ENCODE peak calls at places on chromosomes 11 and 22, in five cellular contexts. H is HepG2, Y is A549, R is K562, O is GM12878. P is an unnamed sample.

GRCh38 chr22:39176067-39176621 is 23.7 kb upstream of the CBX7 start:
- DNase-seq in H (peak; percentile 72), Y (no peak), R (no peak), O (no peak), P (peak; percentile 87)

GRCh38 chr11:78228467-78228866 is 39.7 kb downstream of the USP35 start:
- DNase-seq in H (peak; percentile 65), Y (peak; percentile 51), R (peak; percentile 66), O (peak; percentile 51), P (no peak)

GRCh38 chr11:81071641-81072040 is 1630.8 kb upstream of the TENM4 start:
- DNase-seq in H (no peak), Y (no peak), R (no peak), O (no peak), P (no peak)

GRCh38 chr22:45965565-45965962 is 11.4 kb downstream of the WNT7B start:
- DNase-seq in H (no peak), Y (no peak), R (no peak), O (no peak), P (no peak)

GRCh38 chr22:46852771-46853170 is 90.3 kb downstream of the TBC1D22A start:
- DNase-seq in H (no peak), Y (no peak), R (no peak), O (no peak), P (no peak)

GRCh38 chr11:33060271-33060670 is 20.9 kb downstream of the TCP11L1 start:
- DNase-seq in H (no peak), Y (no peak), R (no peak), O (no peak), P (no peak)

GRCh38 chr11:16363709-16364108 is 7.4 kb upstream of the SOX6 start:
- DNase-seq in H (no peak), Y (no peak), R (no peak), O (no peak), P (no peak)

GRCh38 chr11:68542617-68543016 is 82.1 kb downstream of the PPP6R3 start:
- DNase-seq in H (no peak), Y (no peak), R (no peak), O (no peak), P (no peak)

GRCh38 chr11:115613986-115614625 is 109.9 kb upstream of the CADM1 start:
- DNase-seq in H (peak; percentile 12), Y (peak; percentile 30), R (no peak), O (no peak), P (no peak)

GRCh38 chr11:13782395-13783080 is 114.1 kb downstream of the FAR1 start:
- DNase-seq in H (no peak), Y (no peak), R (no peak), O (no peak), P (no peak)

GRCh38 chr22:23778576-23778900 is 5.9 kb downstream of the MMP11 start:
- DNase-seq in H (no peak), Y (no peak), R (no peak), O (no peak), P (no peak)

GRCh38 chr22:23779731-23780130 is 7.0 kb upstream of the SMARCB1 start:
- DNase-seq in H (no peak), Y (no peak), R (no peak), O (no peak), P (no peak)

GRCh38 chr22:23779083-23779482 is 6.4 kb downstream of the MMP11 start:
- DNase-seq in H (no peak), Y (no peak), R (no peak), O (no peak), P (no peak)

GRCh38 chr22:23775779-23776375 is 3.2 kb downstream of the MMP11 start:
- DNase-seq in H (no peak), Y (no peak), R (no peak), O (no peak), P (no peak)

DNA sequence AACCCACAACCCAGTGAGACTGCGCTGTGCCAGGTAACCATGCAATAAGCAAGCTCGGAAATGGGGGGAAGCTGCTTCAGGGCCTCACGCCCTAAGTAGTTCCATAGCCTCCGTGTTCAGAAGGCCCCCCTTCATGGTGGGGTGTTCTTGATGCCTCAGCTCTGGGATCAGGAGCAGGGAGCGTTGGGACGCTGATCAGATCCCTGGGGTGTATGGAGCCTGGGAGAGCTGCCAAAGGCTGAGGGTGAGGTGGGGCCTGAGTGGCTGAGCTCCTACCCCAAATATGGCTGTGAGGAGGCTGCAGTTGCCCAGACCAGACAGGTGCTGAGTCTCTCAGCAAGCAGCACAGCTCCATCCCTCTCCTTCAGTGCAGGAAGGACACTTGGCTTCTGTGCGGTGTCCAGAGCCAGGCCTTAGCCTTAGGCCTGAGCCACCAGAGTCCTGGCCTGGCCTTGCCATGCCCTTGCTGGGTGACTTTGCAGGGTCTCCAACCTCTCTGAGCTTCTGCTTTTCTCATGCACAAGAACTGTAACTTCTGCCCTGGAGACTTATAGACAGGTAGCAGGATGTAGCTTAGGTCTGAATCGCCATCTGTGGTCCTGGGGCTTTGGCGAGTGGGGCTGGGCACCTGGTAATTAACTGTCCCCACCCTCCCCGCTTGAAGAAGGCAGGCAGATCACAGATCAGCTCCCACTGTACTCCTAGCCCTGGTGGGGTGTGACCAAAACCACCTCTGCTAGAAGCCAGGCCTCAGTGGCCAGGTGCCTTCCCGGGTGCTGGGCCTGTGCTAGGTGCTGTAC is 5.3 kb downstream of the MMP11 start:
- DNase-seq in H (no peak), Y (no peak), R (no peak), O (no peak), P (no peak)
- TF ChIP-seq ESRRA in H (no peak), Y (no peak), R (no peak), O (no peak), P (no peak)

GRCh38 chr22:17579535-17579981 is 16.3 kb downstream of the SLC25A18 start:
- DNase-seq in H (no peak), Y (no peak), R (no peak), O (no peak), P (no peak)

GRCh38 chr22:17576475-17576874 is 13.2 kb downstream of the SLC25A18 start:
- DNase-seq in H (no peak), Y (no peak), R (peak; percentile 31), O (no peak), P (no peak)

GRCh38 chr22:17578129-17578754 is 14.9 kb downstream of the SLC25A18 start:
- DNase-seq in H (peak; percentile 21), Y (no peak), R (no peak), O (no peak), P (no peak)

GRCh38 chr22:17575151-17575550 is 11.9 kb downstream of the SLC25A18 start:
- DNase-seq in H (no peak), Y (no peak), R (no peak), O (no peak), P (no peak)

GRCh38 chr22:17575681-17576080 is 12.4 kb downstream of the SLC25A18 start:
- DNase-seq in H (no peak), Y (no peak), R (no peak), O (no peak), P (no peak)
- TF ChIP-seq ESRRA in H (no peak), Y (no peak), R (no peak), O (no peak), P (no peak)

GRCh38 chr22:18070556-18071306 is 7.1 kb upstream of the PEX26 start:
- DNase-seq in H (peak; percentile 25), Y (no peak), R (no peak), O (no peak), P (no peak)
- TF ChIP-seq ESRRA in H (no peak), Y (no peak), R (no peak), O (no peak), P (no peak)

GRCh38 chr11:26805001-26805400 is 83.1 kb upstream of the SLC5A12 start:
- DNase-seq in H (no peak), Y (no peak), R (no peak), O (no peak), P (no peak)
- TF ChIP-seq ESRRA in H (no peak), Y (no peak), R (no peak), O (no peak), P (no peak)

GRCh38 chr11:64650923-64651523 is 60.0 kb downstream of the SLC22A12 start:
- DNase-seq in H (no peak), Y (peak; percentile 63), R (peak; percentile 63), O (no peak), P (peak; percentile 59)
- TF ChIP-seq ESRRA in H (no peak), Y (no peak), R (no peak), O (no peak), P (no peak)

DNA sequence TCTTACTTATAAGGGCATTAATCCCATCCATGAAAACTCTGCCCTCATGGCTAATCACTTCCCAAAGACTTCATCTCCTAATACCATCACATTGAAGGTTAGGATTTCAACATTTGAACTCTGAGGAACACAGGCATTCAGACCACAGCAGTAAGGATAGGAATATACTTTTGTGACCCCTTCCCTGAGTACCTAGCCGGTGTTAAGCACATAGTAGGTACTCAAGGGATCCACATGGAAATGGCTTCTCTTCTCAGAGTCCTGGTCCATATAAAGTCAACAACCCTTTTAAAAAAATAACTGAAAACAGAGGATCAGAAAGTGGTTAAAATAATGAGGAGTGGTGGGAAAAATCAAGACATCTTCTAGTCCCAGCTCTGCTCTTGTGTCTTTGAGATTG is 78.0 kb downstream of the TIMP3 start:
- DNase-seq in H (no peak), Y (no peak), R (no peak), O (no peak), P (no peak)
- TF ChIP-seq ESRRA in H (no peak), Y (no peak), R (no peak), O (no peak), P (no peak)

GRCh38 chr11:28464252-28464867 is 356.2 kb downstream of the METTL15 start:
- DNase-seq in H (no peak), Y (no peak), R (no peak), O (no peak), P (no peak)
- TF ChIP-seq ESRRA in H (no peak), Y (no peak), R (no peak), O (no peak), P (no peak)

GRCh38 chr22:29944339-29944738 is 61.4 kb downstream of the MTMR3 start:
- DNase-seq in H (no peak), Y (no peak), R (no peak), O (no peak), P (no peak)
- TF ChIP-seq ESRRA in H (no peak), Y (no peak), R (no peak), O (no peak), P (no peak)

DNA sequence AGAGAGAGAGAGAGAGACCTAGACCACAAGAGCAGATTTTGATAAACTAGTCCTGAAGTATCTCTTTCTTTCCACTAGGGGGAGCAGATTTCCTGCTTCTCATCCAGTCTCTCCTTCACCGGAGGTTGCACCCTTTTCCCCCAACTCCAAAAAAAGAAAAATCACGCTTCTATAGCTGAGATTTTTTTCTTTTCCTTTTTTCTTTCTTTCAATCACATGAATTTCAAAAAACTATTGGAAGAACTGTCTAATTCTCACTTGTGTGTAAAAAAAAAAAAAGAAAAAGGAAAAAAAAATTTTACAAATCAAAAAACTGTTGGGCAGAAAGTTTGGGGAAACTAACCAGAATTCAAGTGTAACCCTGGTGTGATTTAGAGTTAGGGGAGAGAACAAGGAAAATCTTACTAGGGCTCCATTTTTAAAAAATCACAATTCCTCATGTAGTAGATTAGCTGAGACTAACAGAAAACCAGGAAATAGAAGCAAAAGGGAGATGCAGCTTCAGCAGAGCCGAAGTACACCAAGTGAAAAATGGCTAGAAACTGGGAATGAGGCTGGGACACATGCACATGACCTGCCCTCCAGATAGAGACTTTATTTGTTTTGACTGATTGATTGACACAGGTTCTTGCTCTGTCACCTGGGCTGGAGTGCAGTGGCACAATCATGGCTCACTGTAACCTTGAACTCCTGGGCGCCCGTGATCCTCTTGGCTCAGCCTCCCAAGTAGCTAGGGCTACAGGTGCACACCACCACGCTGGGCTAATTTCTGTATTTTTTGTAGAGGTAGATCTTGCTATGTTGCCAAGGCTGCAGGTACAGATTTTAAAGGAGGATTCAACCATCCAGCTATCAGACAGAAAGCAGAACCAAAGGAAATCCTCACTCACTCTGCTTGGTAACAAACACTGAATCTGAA is 27.1 kb downstream of the SDHD start:
- DNase-seq in H (peak; percentile 54), Y (peak; percentile 31), R (peak; percentile 53), O (no peak), P (no peak)
- TF ChIP-seq ESRRA in H (no peak), Y (no peak), R (no peak), O (no peak), P (no peak)